ENCODE peak calls at places on chromosomes 2 and 18, in four cellular contexts. One of them, this sample, is unnamed.

GRCh38 chr2:113002677-113003076 is 2.6 kb upstream of the IL36A start:
- DNase-seq in aorta: no peak
- DNase-seq in Right ventricle myocardium superior: no peak
- DNase-seq in DND-41: no peak
- DNase-seq in this sample: no peak

GRCh38 chr2:26119521-26119920 is 53.4 kb upstream of the GAREM2 start:
- DNase-seq in aorta: no peak
- DNase-seq in Right ventricle myocardium superior: no peak
- DNase-seq in DND-41: no peak
- DNase-seq in this sample: no peak

GRCh38 chr2:63553049-63553448 is 35.2 kb downstream of the WDPCP start:
- DNase-seq in aorta: no peak
- DNase-seq in Right ventricle myocardium superior: no peak
- DNase-seq in DND-41: no peak
- DNase-seq in this sample: no peak

GRCh38 chr2:231786177-231786916 is at the start of gene COPS7B:
- DNase-seq in aorta: peak; percentile 86
- DNase-seq in Right ventricle myocardium superior: peak; percentile 85
- DNase-seq in DND-41: peak; percentile 90
- DNase-seq in this sample: peak; percentile 55

GRCh38 chr2:84906900-84907714 is 1.7 kb downstream of the TMSB10 start:
- DNase-seq in aorta: peak; percentile 79
- DNase-seq in Right ventricle myocardium superior: peak; percentile 82
- DNase-seq in DND-41: peak; percentile 78
- DNase-seq in this sample: peak; percentile 97

GRCh38 chr2:62604336-62604735 is 98.3 kb upstream of the TMEM17 start:
- DNase-seq in aorta: no peak
- DNase-seq in Right ventricle myocardium superior: no peak
- DNase-seq in DND-41: no peak
- DNase-seq in this sample: peak; percentile 31

GRCh38 chr2:3483227-3483985 is 35.9 kb downstream of the ADI1 start:
- DNase-seq in aorta: peak; percentile 55
- DNase-seq in Right ventricle myocardium superior: peak; percentile 84
- DNase-seq in DND-41: no peak
- DNase-seq in this sample: no peak

GRCh38 chr18:23003289-23003688 is 70.2 kb downstream of the RBBP8 start:
- DNase-seq in aorta: no peak
- DNase-seq in Right ventricle myocardium superior: no peak
- DNase-seq in DND-41: no peak
- DNase-seq in this sample: no peak

GRCh38 chr18:44507729-44508325 is 172.9 kb upstream of the SETBP1 start:
- DNase-seq in aorta: peak; percentile 85
- DNase-seq in Right ventricle myocardium superior: peak; percentile 48
- DNase-seq in DND-41: peak; percentile 86
- DNase-seq in this sample: no peak

GRCh38 chr2:55743583-55743982 is 49.9 kb upstream of the PNPT1 start:
- DNase-seq in aorta: no peak
- DNase-seq in Right ventricle myocardium superior: no peak
- DNase-seq in DND-41: no peak
- DNase-seq in this sample: peak; percentile 49

GRCh38 chr2:210086292-210086691 is 83.9 kb downstream of the RPE start:
- DNase-seq in aorta: no peak
- DNase-seq in Right ventricle myocardium superior: no peak
- DNase-seq in DND-41: no peak
- DNase-seq in this sample: no peak

GRCh38 chr2:164523026-164523425 is 98.3 kb downstream of the GRB14 start:
- DNase-seq in aorta: no peak
- DNase-seq in Right ventricle myocardium superior: no peak
- DNase-seq in DND-41: no peak
- DNase-seq in this sample: no peak

GRCh38 chr2:111227716-111228141 is 107.0 kb downstream of the BCL2L11 start:
- DNase-seq in aorta: no peak
- DNase-seq in Right ventricle myocardium superior: no peak
- DNase-seq in DND-41: no peak
- DNase-seq in this sample: peak; percentile 91

GRCh38 chr2:40451926-40452605 is at the start of gene SLC8A1:
- DNase-seq in aorta: peak; percentile 64
- DNase-seq in Right ventricle myocardium superior: peak; percentile 63
- DNase-seq in DND-41: peak; percentile 70
- DNase-seq in this sample: peak; percentile 17

GRCh38 chr2:43220229-43220981 is 6.0 kb downstream of the ZFP36L2 start:
- DNase-seq in aorta: no peak
- DNase-seq in Right ventricle myocardium superior: no peak
- DNase-seq in DND-41: peak; percentile 35
- DNase-seq in this sample: no peak

GRCh38 chr2:231926761-231927565 is 767 bp upstream of the NPPC start:
- DNase-seq in aorta: peak; percentile 29
- DNase-seq in Right ventricle myocardium superior: no peak
- DNase-seq in DND-41: no peak
- DNase-seq in this sample: no peak

GRCh38 chr2:176002684-176003225 is 688 bp upstream of the LNPK start:
- DNase-seq in aorta: peak; percentile 47
- DNase-seq in Right ventricle myocardium superior: peak; percentile 43
- DNase-seq in DND-41: no peak
- DNase-seq in this sample: peak; percentile 29

GRCh38 chr18:42131940-42132244 is 176.9 kb downstream of the PIK3C3 start:
- DNase-seq in aorta: no peak
- DNase-seq in Right ventricle myocardium superior: no peak
- DNase-seq in DND-41: no peak
- DNase-seq in this sample: no peak

GRCh38 chr18:49343179-49343578 is 117.3 kb downstream of the DYM start:
- DNase-seq in aorta: no peak
- DNase-seq in Right ventricle myocardium superior: no peak
- DNase-seq in DND-41: no peak
- DNase-seq in this sample: no peak

GRCh38 chr2:121177905-121178304 is 107.1 kb downstream of the TFCP2L1 start:
- DNase-seq in aorta: no peak
- DNase-seq in Right ventricle myocardium superior: no peak
- DNase-seq in DND-41: no peak
- DNase-seq in this sample: no peak

GRCh38 chr2:50335433-50335832 is 696.5 kb downstream of the NRXN1 start:
- DNase-seq in aorta: no peak
- DNase-seq in Right ventricle myocardium superior: no peak
- DNase-seq in DND-41: no peak
- DNase-seq in this sample: no peak

GRCh38 chr2:146651361-146651760 is 1193.5 kb upstream of the ACVR2A start:
- DNase-seq in aorta: no peak
- DNase-seq in Right ventricle myocardium superior: no peak
- DNase-seq in DND-41: no peak
- DNase-seq in this sample: no peak

GRCh38 chr2:192194065-192194865 is 468 bp downstream of the TMEFF2 start:
- DNase-seq in aorta: peak; percentile 39
- DNase-seq in Right ventricle myocardium superior: peak; percentile 44
- DNase-seq in DND-41: no peak
- DNase-seq in this sample: no peak

GRCh38 chr2:231819449-231820042 is 33.3 kb downstream of the COPS7B start:
- DNase-seq in aorta: no peak
- DNase-seq in Right ventricle myocardium superior: no peak
- DNase-seq in DND-41: no peak
- DNase-seq in this sample: no peak

GRCh38 chr2:47904903-47905453 is 1.3 kb downstream of the FBXO11 start:
- DNase-seq in aorta: peak; percentile 56
- DNase-seq in Right ventricle myocardium superior: peak; percentile 65
- DNase-seq in DND-41: peak; percentile 58
- DNase-seq in this sample: no peak

GRCh38 chr2:224039080-224039769 is at the start of gene SERPINE2:
- DNase-seq in aorta: peak; percentile 56
- DNase-seq in Right ventricle myocardium superior: peak; percentile 66
- DNase-seq in DND-41: peak; percentile 41
- DNase-seq in this sample: peak; percentile 76

GRCh38 chr2:54522624-54523281 is 66.6 kb downstream of the SPTBN1 start:
- DNase-seq in aorta: no peak
- DNase-seq in Right ventricle myocardium superior: no peak
- DNase-seq in DND-41: peak; percentile 60
- DNase-seq in this sample: peak; percentile 67

GRCh38 chr2:179332903-179333302 is 68.3 kb upstream of the SESTD1 start:
- DNase-seq in aorta: no peak
- DNase-seq in Right ventricle myocardium superior: no peak
- DNase-seq in DND-41: no peak
- DNase-seq in this sample: peak; percentile 27

GRCh38 chr2:63047534-63048281 is 2.9 kb upstream of the OTX1 start:
- DNase-seq in aorta: no peak
- DNase-seq in Right ventricle myocardium superior: no peak
- DNase-seq in DND-41: no peak
- DNase-seq in this sample: no peak

GRCh38 chr2:165274698-165275097 is 35.5 kb downstream of the SCN2A start:
- DNase-seq in aorta: peak; percentile 77
- DNase-seq in Right ventricle myocardium superior: peak; percentile 85
- DNase-seq in DND-41: no peak
- DNase-seq in this sample: no peak

GRCh38 chr2:120486441-120486840 is 140.5 kb downstream of the INHBB start:
- DNase-seq in aorta: peak; percentile 13
- DNase-seq in Right ventricle myocardium superior: no peak
- DNase-seq in DND-41: no peak
- DNase-seq in this sample: no peak

GRCh38 chr18:67896471-67896870 is 380.0 kb upstream of the DSEL start:
- DNase-seq in aorta: no peak
- DNase-seq in Right ventricle myocardium superior: no peak
- DNase-seq in DND-41: no peak
- DNase-seq in this sample: no peak

GRCh38 chr2:54672587-54673456 is 50.6 kb upstream of the EML6 start:
- DNase-seq in aorta: no peak
- DNase-seq in Right ventricle myocardium superior: no peak
- DNase-seq in DND-41: no peak
- DNase-seq in this sample: no peak

GRCh38 chr18:12645751-12646203 is 12.1 kb downstream of the SPIRE1 start:
- DNase-seq in aorta: peak; percentile 63
- DNase-seq in Right ventricle myocardium superior: peak; percentile 61
- DNase-seq in DND-41: no peak
- DNase-seq in this sample: peak; percentile 29

GRCh38 chr2:174059178-174059874 is 94.2 kb upstream of the SP3 start:
- DNase-seq in aorta: no peak
- DNase-seq in Right ventricle myocardium superior: no peak
- DNase-seq in DND-41: no peak
- DNase-seq in this sample: peak; percentile 16